ENCODE peak calls at places on chromosomes 7 and 10, in five cellular contexts. H is CD8-positive, alpha-beta memory T cell; F is GM23248; L is psoas muscle; T is BE2C. K is an unnamed sample.
A peak's percentile ranks its signal among the peaks of the same experiment; 100 is the strongest.

GRCh38 chr7:5491251-5492044 is 67.8 kb upstream of the TNRC18 start:
- DNase-seq in T (peak; percentile 84), H (no peak), F (no peak), L (no peak), K (no peak)

GRCh38 chr7:131557521-131558385 is 1.3 kb upstream of the PODXL start:
- DNase-seq in L (peak; percentile 42), T (peak; percentile 38), F (peak; percentile 66), H (no peak), K (peak; percentile 24)

GRCh38 chr10:100158044-100158805 is 27.6 kb downstream of the ERLIN1 start:
- DNase-seq in H (no peak), L (no peak), F (no peak), T (no peak), K (no peak)

GRCh38 chr7:146172112-146172511 is 55.5 kb downstream of the CNTNAP2 start:
- DNase-seq in F (no peak), T (no peak), L (no peak), H (no peak), K (peak; percentile 3)

GRCh38 chr7:618539-619355 is 99.1 kb upstream of the PDGFA start:
- DNase-seq in F (no peak), L (no peak), H (peak; percentile 61), T (no peak), K (no peak)

GRCh38 chr7:26170663-26171062 is 18.7 kb downstream of the NFE2L3 start:
- DNase-seq in F (no peak), H (no peak), T (no peak), L (no peak), K (no peak)

GRCh38 chr7:155066417-155066950 is 3.6 kb upstream of the HTR5A start:
- DNase-seq in F (peak; percentile 87), H (no peak), T (no peak), L (no peak), K (no peak)

GRCh38 chr10:28463676-28464395 is 69.1 kb upstream of the WAC start:
- DNase-seq in T (no peak), L (no peak), H (no peak), F (no peak), K (no peak)

GRCh38 chr10:22624289-22624738 is 90.1 kb downstream of the PIP4K2A start:
- DNase-seq in H (no peak), F (peak; percentile 84), L (no peak), T (no peak), K (peak; percentile 85)

GRCh38 chr7:22435105-22435504 is 64.9 kb downstream of the STEAP1B start:
- DNase-seq in F (no peak), T (no peak), L (no peak), H (no peak), K (no peak)

GRCh38 chr7:127938588-127938987 is 92.6 kb downstream of the LRRC4 start:
- DNase-seq in T (no peak), L (no peak), H (no peak), F (peak; percentile 93), K (peak; percentile 40)

GRCh38 chr10:11685787-11686218 is 56.4 kb upstream of the ECHDC3 start:
- DNase-seq in T (peak; percentile 22), H (no peak), L (peak; percentile 62), F (peak; percentile 15), K (peak; percentile 47)

GRCh38 chr7:73544678-73545077 is 12.8 kb downstream of the BCL7B start:
- DNase-seq in T (no peak), F (no peak), L (no peak), H (no peak), K (no peak)

GRCh38 chr10:50325449-50326188 is 74.3 kb upstream of the ASAH2 start:
- DNase-seq in F (peak; percentile 99), T (no peak), H (no peak), L (peak; percentile 68), K (peak; percentile 13)

GRCh38 chr10:122648599-122649428 is 50.8 kb downstream of the C10orf120 start:
- DNase-seq in H (no peak), T (peak; percentile 39), L (peak; percentile 29), F (peak; percentile 50), K (peak; percentile 54)

GRCh38 chr10:29276251-29276850 is 12.5 kb upstream of the LYZL1 start:
- DNase-seq in F (no peak), H (no peak), L (no peak), T (no peak), K (no peak)

GRCh38 chr7:6160191-6160623 is 112.2 kb downstream of the CYTH3 start:
- DNase-seq in T (peak; percentile 82), L (peak; percentile 71), H (no peak), F (peak; percentile 89), K (peak; percentile 61)

GRCh38 chr10:95319239-95319638 is 28.4 kb upstream of the PDLIM1 start:
- DNase-seq in H (no peak), T (no peak), F (peak; percentile 26), L (no peak), K (no peak)

GRCh38 chr7:66953044-66953427 is 32.0 kb downstream of the TMEM248 start:
- DNase-seq in T (no peak), F (no peak), L (no peak), H (no peak), K (no peak)

GRCh38 chr10:114208351-114208750 is 29.2 kb downstream of the TDRD1 start:
- DNase-seq in H (no peak), T (no peak), L (no peak), F (no peak), K (peak; percentile 7)

GRCh38 chr7:155462163-155462735 is 4.3 kb downstream of the EN2 start:
- DNase-seq in F (no peak), L (no peak), H (no peak), T (no peak), K (no peak)

GRCh38 chr7:47283497-47284131 is 298.3 kb downstream of the TNS3 start:
- DNase-seq in F (no peak), T (no peak), L (no peak), H (no peak), K (no peak)

GRCh38 chr7:151081170-151082101 is 827 bp upstream of the FASTK start:
- DNase-seq in L (peak; percentile 57), T (peak; percentile 65), F (peak; percentile 68), H (no peak), K (no peak)

GRCh38 chr10:10830316-10831061 is 187.2 kb upstream of the CELF2 start:
- DNase-seq in F (peak; percentile 92), T (no peak), L (no peak), H (no peak), K (no peak)

GRCh38 chr7:50327443-50327842 is 22.9 kb downstream of the IKZF1 start:
- DNase-seq in F (no peak), T (no peak), H (no peak), L (no peak), K (no peak)

GRCh38 chr7:117385340-117386124 is 41.8 kb downstream of the ASZ1 start:
- DNase-seq in F (peak; percentile 63), L (no peak), H (no peak), T (no peak), K (peak; percentile 52)

GRCh38 chr7:1540391-1541271 is 10.1 kb downstream of the MAFK start:
- DNase-seq in H (no peak), T (peak; percentile 12), F (no peak), L (no peak), K (no peak)

GRCh38 chr7:102320181-102320580 is 33.5 kb downstream of the SH2B2 start:
- DNase-seq in T (no peak), L (no peak), F (no peak), H (no peak), K (no peak)

GRCh38 chr10:7969623-7970022 is 84.9 kb upstream of the GATA3 start:
- DNase-seq in T (no peak), L (no peak), H (no peak), F (no peak), K (no peak)

GRCh38 chr10:124532106-124532641 is 70.6 kb downstream of the LHPP start:
- DNase-seq in F (peak; percentile 28), L (peak; percentile 5), T (no peak), H (no peak), K (no peak)

GRCh38 chr10:61100882-61101281 is 156.9 kb upstream of the RHOBTB1 start:
- DNase-seq in T (no peak), H (no peak), F (no peak), L (no peak), K (no peak)

GRCh38 chr10:64196638-64197315 is 675.6 kb downstream of the REEP3 start:
- DNase-seq in T (no peak), H (no peak), L (no peak), F (no peak), K (no peak)

GRCh38 chr10:132329565-132330485 is 2.2 kb upstream of the LRRC27 start:
- DNase-seq in H (peak; percentile 35), L (no peak), T (no peak), F (peak; percentile 87), K (peak; percentile 86)

GRCh38 chr7:84780158-84781124 is 406.4 kb downstream of the SEMA3D start:
- DNase-seq in T (no peak), F (no peak), L (no peak), H (no peak), K (no peak)

GRCh38 chr10:119431034-119431767 is 111.3 kb downstream of the RGS10 start:
- DNase-seq in L (no peak), H (no peak), T (no peak), F (no peak), K (no peak)
- H3K36me3 ChIP-seq in L (no peaks in the 10 kb centered on the region), H (peaks cover 23% of the 10 kb centered on the region), T (peaks cover 5% of the 10 kb centered on the region), F (no peaks in the 10 kb centered on the region), K (peaks cover 52% of the 10 kb centered on the region)

GRCh38 chr10:71743099-71743838 is 23.7 kb upstream of the C10orf105 start:
- DNase-seq in H (no peak), F (no peak), L (no peak), T (no peak), K (no peak)
- H3K4me1 ChIP-seq in H (peaks cover 100% of the 10 kb centered on the region), F (peaks cover 1% of the 10 kb centered on the region), L (peaks cover 17% of the 10 kb centered on the region), T (no peaks in the 10 kb centered on the region), K (no peaks in the 10 kb centered on the region)

GRCh38 chr10:73723516-73723915 is 20.7 kb upstream of the SEC24C start:
- DNase-seq in T (no peak), L (no peak), H (no peak), F (no peak), K (no peak)
- H3K36me3 ChIP-seq in T (no peaks in the 10 kb centered on the region), L (no peaks in the 10 kb centered on the region), H (peaks cover 20% of the 10 kb centered on the region), F (peaks cover 39% of the 10 kb centered on the region), K (peaks cover 39% of the 10 kb centered on the region)

DNA sequence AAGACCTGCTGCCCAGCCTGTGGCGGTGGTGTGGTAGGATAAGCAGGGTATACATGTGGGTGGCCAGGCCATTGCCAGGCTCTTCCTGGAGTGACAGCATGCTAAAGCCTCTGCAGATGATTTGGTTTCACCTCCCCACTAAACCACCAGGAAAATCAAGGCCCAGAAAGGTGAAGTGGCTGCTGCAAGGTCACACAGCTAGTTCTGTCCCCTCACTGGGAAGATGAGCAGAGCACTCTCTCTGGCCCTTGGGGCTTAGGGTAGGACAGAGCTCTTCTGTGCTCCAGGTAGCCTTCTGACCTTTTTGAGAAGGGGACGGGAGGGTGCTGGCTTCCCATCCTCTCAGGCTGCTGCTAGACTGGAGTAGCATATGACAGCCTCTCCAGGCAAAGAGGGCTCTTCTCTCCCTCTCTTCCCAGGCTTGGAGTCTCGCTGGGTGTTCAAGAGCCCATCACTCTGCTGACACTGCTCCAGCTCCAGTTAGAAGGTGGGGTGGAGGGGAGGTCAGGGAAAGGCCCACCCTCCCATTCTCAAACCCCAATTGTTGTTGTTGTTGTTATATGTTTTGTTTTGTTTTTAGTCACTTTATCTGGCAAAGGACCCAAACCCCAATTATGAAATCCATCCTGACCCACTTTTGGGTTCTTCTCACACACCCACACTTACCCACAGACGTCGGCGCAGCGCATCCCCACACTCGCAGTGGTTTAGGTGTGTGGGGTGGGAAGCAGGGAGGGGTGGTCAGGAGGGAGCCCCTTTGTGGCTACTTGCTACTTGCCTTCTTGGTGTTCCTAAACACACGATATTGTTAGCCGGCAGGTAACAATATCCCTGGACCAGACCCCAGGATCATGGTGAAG is 4.9 kb downstream of the SPOCK2 start:
- DNase-seq in F (no peak), T (no peak), L (no peak), H (peak; percentile 44), K (no peak)
- H3K4me1 ChIP-seq in F (peaks cover 5% of the 10 kb centered on the region), T (no peaks in the 10 kb centered on the region), L (peaks cover 7% of the 10 kb centered on the region), H (peaks cover 83% of the 10 kb centered on the region), K (peaks cover 22% of the 10 kb centered on the region)

K was measured in A673.